ENCODE peak calls at places on chromosomes 13 and 19, in five cellular contexts. W is upper lobe of left lung, U is suprapubic skin, D is testis, K is ovary. N is an unnamed sample.

GRCh38 chr13:26508885-26509284 is 48.6 kb upstream of the WASF3 start:
- DNase-seq in W (no peak), U (peak), D (no peak), K (no peak), N (no peak)

GRCh38 chr19:15288146-15288963 is 44.0 kb downstream of the BRD4 start:
- DNase-seq in W (no peak), U (no peak), D (peak), K (no peak), N (no peak)

GRCh38 chr13:51827254-51827653 is 17.7 kb downstream of the TMEM272 start:
- DNase-seq in W (no peak), U (no peak), D (no peak), K (no peak), N (no peak)

GRCh38 chr19:18440421-18440877 is 2.5 kb upstream of the ISYNA1 start:
- DNase-seq in W (no peak), U (no peak), D (no peak), K (peak), N (no peak)

GRCh38 chr19:9296336-9296735 is 13.3 kb downstream of the ZNF699 start:
- DNase-seq in W (no peak), U (no peak), D (no peak), K (no peak), N (no peak)

GRCh38 chr13:113158946-113159345 is 498 bp downstream of the PROZ start:
- DNase-seq in W (no peak), U (no peak), D (no peak), K (no peak), N (no peak)

GRCh38 chr13:20188649-20189553 is 3.8 kb downstream of the GJB2 start:
- DNase-seq in W (peak), U (no peak), D (no peak), K (no peak), N (no peak)

GRCh38 chr19:5713228-5713627 is 6.7 kb downstream of the LONP1 start:
- DNase-seq in W (no peak), U (no peak), D (no peak), K (no peak), N (no peak)

GRCh38 chr13:26499209-26499601 is 58.3 kb upstream of the WASF3 start:
- DNase-seq in W (no peak), U (no peak), D (no peak), K (no peak), N (no peak)

GRCh38 chr19:16368385-16369305 is 44.0 kb downstream of the KLF2 start:
- DNase-seq in W (no peak), U (no peak), D (no peak), K (no peak), N (no peak)

GRCh38 chr13:82147526-82147925 is 1734.7 kb downstream of the SLITRK1 start:
- DNase-seq in W (no peak), U (no peak), D (no peak), K (no peak), N (no peak)

GRCh38 chr19:53157601-53158000 is 1.3 kb downstream of the ZNF347 start:
- DNase-seq in W (no peak), U (no peak), D (peak), K (peak), N (no peak)

GRCh38 chr13:27001705-27002104 is 169.9 kb downstream of the USP12 start:
- DNase-seq in W (no peak), U (peak), D (no peak), K (no peak), N (no peak)

DNA sequence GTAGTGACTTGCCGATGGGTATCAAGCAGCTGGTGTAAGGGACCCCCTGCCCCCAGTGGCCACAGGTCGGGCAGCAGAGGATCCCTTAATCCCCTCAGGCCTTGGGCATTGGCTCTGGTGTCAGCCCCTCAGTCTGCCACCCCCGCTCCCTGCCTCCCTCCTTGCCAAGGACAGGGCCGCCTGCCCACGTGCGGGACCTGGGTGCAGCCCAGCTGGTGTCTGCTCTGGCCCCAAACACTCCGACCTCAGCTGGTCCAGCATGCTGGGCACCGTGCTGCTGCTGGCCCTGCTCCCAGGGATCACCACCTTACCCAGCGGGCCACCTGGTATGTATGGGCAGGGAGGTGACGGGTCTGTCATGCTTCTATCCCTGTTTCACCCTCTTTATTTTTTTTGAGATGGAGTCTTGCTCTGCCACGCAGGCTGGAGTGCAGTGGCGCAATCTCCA is at the start of gene TGFBR3L:
- DNase-seq in W (no peak), U (no peak), D (no peak), K (peak), N (no peak)
- TF ChIP-seq POLR2A in W (no peak), U (no peak), D (no peak), K (no peak), N (no peak)

GRCh38 chr19:1566392-1567115 is 1.6 kb downstream of the MEX3D start:
- DNase-seq in W (peak), U (no peak), D (peak), K (peak), N (no peak)
- TF ChIP-seq POLR2A in W (peak), U (no peak), D (no peak), K (peak), N (no peak)

GRCh38 chr19:49931293-49932040 is 2.2 kb upstream of the NUP62 start:
- DNase-seq in W (no peak), U (no peak), D (no peak), K (no peak), N (no peak)

GRCh38 chr19:49927526-49928264 is 1.3 kb upstream of the ATF5 start:
- DNase-seq in W (no peak), U (no peak), D (no peak), K (no peak), N (no peak)

GRCh38 chr19:49930483-49931011 is 1.2 kb upstream of the NUP62 start:
- DNase-seq in W (no peak), U (no peak), D (no peak), K (peak), N (no peak)

GRCh38 chr19:49929611-49930482 is 543 bp upstream of the NUP62 start:
- DNase-seq in W (peak), U (peak), D (peak), K (peak), N (peak)

DNA sequence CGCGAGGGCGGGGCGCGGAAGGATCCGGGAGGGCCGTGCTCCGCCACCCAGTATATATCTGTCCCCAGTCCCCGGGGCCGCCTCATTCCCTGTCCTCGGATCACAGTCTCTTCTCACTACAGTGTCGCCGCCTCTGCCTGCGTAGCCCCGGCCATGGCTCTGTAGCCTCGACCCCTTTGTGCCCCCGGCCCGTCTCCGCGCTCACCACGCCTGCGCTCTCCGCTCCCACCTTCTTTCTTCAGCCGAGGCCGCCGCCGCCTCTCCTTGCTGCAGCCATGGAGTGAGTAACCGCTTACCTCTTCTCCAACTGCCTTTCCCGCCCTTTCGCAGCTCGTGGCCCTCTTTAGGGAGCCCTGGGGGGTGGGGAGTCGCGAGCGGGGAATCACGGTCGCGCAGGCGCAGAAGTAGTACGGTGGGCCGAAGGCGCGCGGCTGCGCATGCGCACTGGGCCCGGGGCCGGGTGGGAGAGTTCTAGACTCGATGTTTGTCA is at the start of the genes ATF5 and NUP62:
- DNase-seq in W (peak), U (peak), D (peak), K (peak), N (no peak)
- TF ChIP-seq POLR2A in W (peak), U (no peak), D (no peak), K (no peak), N (no peak)

DNA sequence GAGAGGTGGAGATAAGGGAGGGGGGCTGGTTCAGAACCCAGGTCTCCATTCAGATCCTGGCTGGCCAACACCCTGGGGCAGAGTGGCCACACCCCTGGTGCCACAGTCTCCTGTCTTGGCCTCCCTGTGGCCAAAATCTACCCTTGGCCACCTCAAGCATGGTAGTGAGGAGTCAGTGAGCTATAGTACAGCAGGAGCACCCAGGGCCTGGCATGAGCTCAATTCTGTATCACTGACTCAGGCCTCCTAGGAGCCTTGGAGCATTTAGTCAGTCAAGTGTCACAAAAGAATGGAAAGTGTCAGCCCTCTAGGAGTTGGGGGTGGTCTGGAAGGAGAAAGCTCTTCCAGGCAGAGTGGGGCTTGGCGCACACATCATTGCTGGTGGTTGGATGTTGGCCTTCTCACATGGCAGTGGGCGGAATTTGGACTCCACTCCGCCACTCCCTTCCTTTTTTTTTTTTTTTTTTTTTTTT is 6.6 kb upstream of the CD79A start:
- DNase-seq in W (no peak), U (no peak), D (no peak), K (no peak), N (no peak)
- TF ChIP-seq POLR2A in W (no peak), U (no peak), D (no peak), K (no peak), N (no peak)

N was measured in esophagus muscularis mucosa.